ENCODE peak calls at places on chromosomes 1 and 21, in four cellular contexts. B, T, X and Q are unnamed samples.

GRCh38 chr1:5273280-5274003 is 619.0 kb downstream of the AJAP1 start:
- DNase-seq in B (no peak), T (no peak), X (no peak), Q (no peak)

GRCh38 chr1:224343679-224344078 is 13.0 kb upstream of the CNIH4 start:
- DNase-seq in B (peak; percentile 28), T (no peak), X (no peak), Q (no peak)

GRCh38 chr1:68140536-68140935 is 90.1 kb upstream of the DIRAS3 start:
- DNase-seq in B (no peak), T (no peak), X (peak; percentile 25), Q (no peak)

GRCh38 chr1:27402349-27402754 is 9.9 kb downstream of the GPR3 start:
- DNase-seq in B (peak; percentile 75), T (peak; percentile 75), X (peak; percentile 82), Q (peak; percentile 65)

GRCh38 chr1:172704446-172705176 is 45.7 kb downstream of the FASLG start:
- DNase-seq in B (peak; percentile 63), T (no peak), X (no peak), Q (no peak)

GRCh38 chr1:231970684-231971083 is 344.1 kb downstream of the DISC1 start:
- DNase-seq in B (no peak), T (no peak), X (no peak), Q (no peak)

GRCh38 chr21:38259665-38260064 is 2.9 kb downstream of the KCNJ15 start:
- DNase-seq in B (no peak), T (no peak), X (no peak), Q (no peak)

GRCh38 chr1:207058878-207059867 is 6.1 kb downstream of the PFKFB2 start:
- DNase-seq in B (peak; percentile 57), T (no peak), X (no peak), Q (no peak)

GRCh38 chr1:18104546-18105100 is 3.0 kb upstream of the IGSF21 start:
- DNase-seq in B (no peak), T (no peak), X (no peak), Q (no peak)

GRCh38 chr1:76381450-76382108 is 307.0 kb downstream of the ST6GALNAC3 start:
- DNase-seq in B (peak; percentile 14), T (no peak), X (peak; percentile 17), Q (no peak)

GRCh38 chr1:47710075-47711071 is 272.5 kb downstream of the FOXD2 start:
- DNase-seq in B (peak; percentile 72), T (peak; percentile 82), X (peak; percentile 41), Q (peak; percentile 88)

GRCh38 chr1:40305871-40306270 is 11.2 kb downstream of the COL9A2 start:
- DNase-seq in B (no peak), T (no peak), X (no peak), Q (no peak)

GRCh38 chr1:40306296-40306695 is 10.8 kb downstream of the COL9A2 start:
- DNase-seq in B (no peak), T (no peak), X (no peak), Q (no peak)

GRCh38 chr1:40303790-40304189 is 13.3 kb downstream of the COL9A2 start:
- DNase-seq in B (no peak), T (no peak), X (no peak), Q (no peak)

GRCh38 chr1:40307186-40307585 is 9.9 kb downstream of the COL9A2 start:
- DNase-seq in B (no peak), T (no peak), X (no peak), Q (no peak)

GRCh38 chr1:40305451-40305850 is 11.6 kb downstream of the COL9A2 start:
- DNase-seq in B (peak; percentile 40), T (no peak), X (no peak), Q (no peak)
- TF ChIP-seq CTCF in B (peak; percentile 65), T (no peak), X (no peak), Q (no peak)

GRCh38 chr1:110752941-110753725 is 78.4 kb upstream of the KCNA3 start:
- DNase-seq in B (no peak), T (no peak), X (no peak), Q (no peak)
- TF ChIP-seq CTCF in B (no peak), T (no peak), X (no peak), Q (no peak)

DNA sequence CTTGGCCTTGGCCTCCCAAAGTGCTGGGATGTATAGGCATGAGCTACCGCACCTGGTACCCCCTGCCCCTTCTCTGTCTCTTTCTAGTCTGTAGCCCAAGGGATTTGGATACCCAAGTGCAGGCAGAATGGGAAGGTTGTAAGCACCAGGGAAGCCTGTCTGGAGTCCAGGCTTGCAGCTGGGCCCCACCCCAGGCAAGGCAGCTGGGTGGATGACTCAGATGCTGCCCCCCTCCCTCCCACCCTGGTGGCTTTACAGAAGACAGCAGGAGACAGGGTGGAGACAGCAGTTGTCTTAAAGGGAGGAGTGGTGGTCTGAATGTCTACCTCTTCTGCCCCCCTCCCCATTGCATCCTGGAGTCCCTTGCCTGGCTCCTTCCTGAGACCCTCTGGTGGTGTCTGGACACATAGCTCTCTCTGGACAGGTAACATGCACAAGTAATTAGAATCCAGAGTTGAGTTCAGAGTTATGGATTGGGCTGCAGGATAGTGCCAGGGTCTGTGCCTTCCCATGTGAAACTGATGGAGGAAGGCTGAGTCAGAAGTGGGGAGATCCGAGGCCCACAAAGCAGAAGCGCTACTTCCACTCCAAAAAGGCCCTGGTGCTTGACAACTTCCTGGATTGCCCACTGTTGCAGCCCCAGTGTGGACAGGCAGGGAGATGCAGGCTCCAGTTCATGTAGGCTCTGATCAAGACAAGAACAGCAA is 5.1 kb downstream of the LMNA start:
- DNase-seq in B (no peak), T (no peak), X (peak; percentile 69), Q (peak; percentile 56)
- TF ChIP-seq CTCF in B (no peak), T (no peak), X (peak; percentile 13), Q (no peak)

DNA sequence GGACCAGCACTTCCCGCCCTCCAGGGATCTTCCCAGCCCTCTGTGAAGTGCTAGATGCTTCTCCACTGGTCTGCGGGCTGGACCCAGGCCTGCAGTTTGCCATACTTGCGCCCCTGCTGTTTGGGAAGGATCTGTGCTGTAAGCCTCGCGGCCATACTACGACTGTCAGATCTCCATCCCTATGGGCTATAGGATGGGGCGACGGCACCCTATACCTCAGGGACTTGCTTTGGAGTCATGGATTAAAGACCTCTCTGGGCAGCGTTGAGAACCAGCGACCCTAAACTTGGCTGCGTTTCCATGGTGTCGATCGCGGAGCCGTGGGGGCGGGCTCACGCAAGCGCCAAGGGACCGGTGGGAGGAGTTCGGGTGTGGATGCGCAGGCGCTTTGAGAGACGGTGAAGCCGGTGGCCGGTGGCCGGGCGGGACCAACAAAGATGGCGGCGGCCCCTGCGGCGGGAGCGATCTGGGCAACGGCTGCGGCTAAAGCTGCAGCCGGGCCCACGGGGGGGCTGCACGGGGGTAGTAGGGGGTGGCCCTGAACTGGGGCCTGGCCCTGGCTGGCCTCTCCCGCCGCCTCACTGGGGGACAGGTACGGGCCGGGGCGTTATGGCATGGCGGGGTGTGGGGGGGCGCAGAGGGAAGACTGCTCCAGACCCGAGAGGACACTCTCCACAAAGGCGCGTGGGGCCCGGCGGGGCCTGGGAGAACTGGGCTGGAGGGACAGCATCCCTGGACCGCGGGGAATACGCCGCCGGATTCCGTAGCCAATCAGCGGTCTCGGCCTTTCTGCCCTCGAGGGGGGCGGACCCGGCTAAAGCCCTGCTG is at the start of gene USP21:
- DNase-seq in B (peak; percentile 98), T (peak; percentile 94), X (peak; percentile 84), Q (peak; percentile 96)
- TF ChIP-seq CTCF in B (no peak), T (peak; percentile 53), X (peak; percentile 61), Q (peak; percentile 40)